ENCODE peak calls at places on chromosomes 2 and 18, in four cellular contexts. S is iris pigment epithelial cell; P is tibial artery; L is activated CD8-positive, alpha-beta memory T cell treated with anti-CD3 and anti-CD28 coated beads for 48 hours. W is an unnamed sample.

GRCh38 chr18:44041553-44042418 is 638.9 kb upstream of the SETBP1 start:
- DNase-seq in S (no peak), P (no peak), L (no peak), W (no peak)

GRCh38 chr18:57431512-57432080 is 3.6 kb upstream of the ONECUT2 start:
- DNase-seq in S (no peak), P (no peak), L (no peak), W (no peak)

GRCh38 chr2:135916232-135916631 is 40.0 kb upstream of the MCM6 start:
- DNase-seq in S (peak), P (no peak), L (no peak), W (peak)

GRCh38 chr2:218070587-218070986 is 1.5 kb downstream of the RUFY4 start:
- DNase-seq in S (no peak), P (no peak), L (no peak), W (no peak)

GRCh38 chr2:73904952-73905351 is 12.1 kb downstream of the ACTG2 start:
- DNase-seq in S (no peak), P (no peak), L (no peak), W (no peak)

GRCh38 chr18:476368-476767 is 24.1 kb downstream of the COLEC12 start:
- DNase-seq in S (no peak), P (no peak), L (no peak), W (no peak)

GRCh38 chr2:120904379-120904778 is 168.7 kb downstream of the GLI2 start:
- DNase-seq in S (no peak), P (no peak), L (no peak), W (no peak)

GRCh38 chr18:34600874-34601273 is 109.2 kb upstream of the DTNA start:
- DNase-seq in S (no peak), P (no peak), L (no peak), W (no peak)

GRCh38 chr18:63312731-63313408 is 6.7 kb downstream of the BCL2 start:
- DNase-seq in S (no peak), P (no peak), L (no peak), W (no peak)

GRCh38 chr18:57797209-57797651 is 5.9 kb downstream of the ATP8B1 start:
- DNase-seq in S (no peak), P (no peak), L (no peak), W (no peak)

GRCh38 chr18:66764225-66764624 is 160.3 kb upstream of the CDH19 start:
- DNase-seq in S (no peak), P (peak), L (no peak), W (no peak)

GRCh38 chr2:217248312-217248935 is 388.6 kb upstream of the TNP1 start:
- DNase-seq in S (peak), P (peak), L (no peak), W (no peak)

GRCh38 chr2:23621616-23622015 is 236.6 kb downstream of the KLHL29 start:
- DNase-seq in S (no peak), P (no peak), L (no peak), W (no peak)

GRCh38 chr18:63322908-63323634 is 3.5 kb upstream of the BCL2 start:
- DNase-seq in S (peak), P (peak), L (no peak), W (peak)

GRCh38 chr2:240959941-240960308 is 38.5 kb upstream of the SNED1 start:
- DNase-seq in S (no peak), P (peak), L (no peak), W (no peak)

GRCh38 chr2:105553538-105554196 is 154.8 kb upstream of the FHL2 start:
- DNase-seq in S (peak), P (no peak), L (no peak), W (peak)

GRCh38 chr2:112572005-112572404 is 12.4 kb upstream of the CHCHD5 start:
- DNase-seq in S (no peak), P (no peak), L (no peak), W (no peak)

GRCh38 chr2:68514316-68514929 is 47.0 kb downstream of the APLF start:
- DNase-seq in S (no peak), P (no peak), L (no peak), W (no peak)